ENCODE peak calls at places on chromosomes 4 and X, in ten cellular contexts. One of them, this sample, is unnamed.

GRCh38 chrX:20026278-20026677 is 35.4 kb upstream of the BCLAF3 start:
- DNase-seq in H4: peak
- DNase-seq in T-helper 1 cell: no peak
- DNase-seq in spleen: no peak
- DNase-seq in posterior vena cava: no peak
- DNase-seq in H7: no peak
- DNase-seq in NCI-H1105: no peak
- DNase-seq in fibroblast of lung: peak
- DNase-seq in immature natural killer cell: no peak
- DNase-seq in HFFc6: peak
- DNase-seq in this sample: peak

GRCh38 chr4:186805020-186805820 is 81.6 kb upstream of the FAT1 start:
- DNase-seq in immature natural killer cell: no peak
- DNase-seq in posterior vena cava: no peak
- DNase-seq in spleen: no peak
- DNase-seq in fibroblast of lung: no peak
- DNase-seq in T-helper 1 cell: no peak
- DNase-seq in H4: no peak
- DNase-seq in H7: no peak
- DNase-seq in HFFc6: no peak
- DNase-seq in NCI-H1105: no peak
- DNase-seq in this sample: no peak

GRCh38 chr4:36274158-36274557 is 7.3 kb upstream of the DTHD1 start:
- DNase-seq in HFFc6: no peak
- DNase-seq in spleen: no peak
- DNase-seq in posterior vena cava: no peak
- DNase-seq in NCI-H1105: no peak
- DNase-seq in T-helper 1 cell: no peak
- DNase-seq in immature natural killer cell: no peak
- DNase-seq in H4: no peak
- DNase-seq in H7: no peak
- DNase-seq in fibroblast of lung: no peak
- DNase-seq in this sample: peak

GRCh38 chr4:153641532-153641931 is 42.5 kb upstream of the TLR2 start:
- DNase-seq in HFFc6: no peak
- DNase-seq in H7: no peak
- DNase-seq in T-helper 1 cell: no peak
- DNase-seq in fibroblast of lung: no peak
- DNase-seq in posterior vena cava: no peak
- DNase-seq in immature natural killer cell: no peak
- DNase-seq in NCI-H1105: no peak
- DNase-seq in spleen: no peak
- DNase-seq in H4: no peak
- DNase-seq in this sample: no peak

GRCh38 chrX:72142094-72142843 is 10.6 kb upstream of the RTL5 start:
- DNase-seq in H7: no peak
- DNase-seq in spleen: no peak
- DNase-seq in HFFc6: no peak
- DNase-seq in NCI-H1105: peak
- DNase-seq in posterior vena cava: no peak
- DNase-seq in T-helper 1 cell: no peak
- DNase-seq in H4: no peak
- DNase-seq in fibroblast of lung: no peak
- DNase-seq in immature natural killer cell: no peak
- DNase-seq in this sample: no peak

GRCh38 chr4:88618782-88619485 is 26.7 kb downstream of the HERC3 start:
- DNase-seq in H7: no peak
- DNase-seq in HFFc6: no peak
- DNase-seq in spleen: no peak
- DNase-seq in posterior vena cava: no peak
- DNase-seq in immature natural killer cell: no peak
- DNase-seq in T-helper 1 cell: no peak
- DNase-seq in fibroblast of lung: no peak
- DNase-seq in NCI-H1105: no peak
- DNase-seq in H4: no peak
- DNase-seq in this sample: no peak

GRCh38 chr4:53043096-53043495 is 181.0 kb downstream of the RASL11B start:
- DNase-seq in NCI-H1105: peak
- DNase-seq in T-helper 1 cell: no peak
- DNase-seq in immature natural killer cell: no peak
- DNase-seq in fibroblast of lung: no peak
- DNase-seq in H7: no peak
- DNase-seq in HFFc6: no peak
- DNase-seq in posterior vena cava: no peak
- DNase-seq in spleen: no peak
- DNase-seq in H4: no peak
- DNase-seq in this sample: no peak

GRCh38 chr4:125679989-125680388 is 365.2 kb downstream of the FAT4 start:
- DNase-seq in H4: no peak
- DNase-seq in fibroblast of lung: no peak
- DNase-seq in NCI-H1105: no peak
- DNase-seq in spleen: no peak
- DNase-seq in immature natural killer cell: no peak
- DNase-seq in H7: no peak
- DNase-seq in posterior vena cava: no peak
- DNase-seq in T-helper 1 cell: no peak
- DNase-seq in HFFc6: no peak
- DNase-seq in this sample: no peak

GRCh38 chr4:82733636-82734035 is 65.0 kb downstream of the SCD5 start:
- DNase-seq in HFFc6: no peak
- DNase-seq in H4: no peak
- DNase-seq in posterior vena cava: no peak
- DNase-seq in H7: no peak
- DNase-seq in fibroblast of lung: peak
- DNase-seq in immature natural killer cell: no peak
- DNase-seq in NCI-H1105: no peak
- DNase-seq in spleen: no peak
- DNase-seq in T-helper 1 cell: no peak
- DNase-seq in this sample: peak

GRCh38 chr4:8255698-8256441 is 13.7 kb upstream of the HTRA3 start:
- DNase-seq in H4: no peak
- DNase-seq in immature natural killer cell: no peak
- DNase-seq in H7: no peak
- DNase-seq in spleen: no peak
- DNase-seq in HFFc6: no peak
- DNase-seq in posterior vena cava: peak
- DNase-seq in NCI-H1105: no peak
- DNase-seq in fibroblast of lung: peak
- DNase-seq in T-helper 1 cell: no peak
- DNase-seq in this sample: no peak